ENCODE peak calls at places on chromosomes 11 and 22, in seven cellular contexts. D is fibroblast of pulmonary artery; W is activated T-helper 2 cell treated with anti-CD3 and anti-CD28 coated beads, Interferon-gamma antibody, Interleukin-2, Interleukin-4, amounts not matched to agents 10 μg/mL and 5 μg/mL and 100 μg/mL, durations not matched to agents 14 hours and 24 hours and 36 hours; E is activated CD4-positive, alpha-beta T cell treated with anti-CD3 and anti-CD28 coated beads for 48 hours; Z is activated gamma-delta T cell treated with anti-CD3 and anti-CD28 coated beads, Interleukin-2, amount 50 U/mL, for 16 hours; V is stimulated activated CD4-positive, alpha-beta T cell treated with anti-CD3 and anti-CD28 coated beads, Interleukin-1b, Interleukin-23, amount 100 ng/mL, for 24 hours; G is nucleus accumbens. B is an unnamed sample.

GRCh38 chr11:36048496-36049247 is 104.8 kb downstream of the LDLRAD3 start:
- DNase-seq in D (no peak), W (no peak), E (no peak), Z (no peak), V (no peak), G (no peak), B (no peak)

GRCh38 chr11:73971175-73971719 is 11.4 kb downstream of the UCP2 start:
- DNase-seq in D (no peak), W (no peak), E (no peak), Z (no peak), V (no peak), G (no peak), B (no peak)

GRCh38 chr11:116958246-116958645 is 120.8 kb upstream of the APOA1 start:
- DNase-seq in D (no peak), W (no peak), E (no peak), Z (no peak), V (no peak), G (no peak), B (no peak)

GRCh38 chr11:92885600-92885999 is 83.9 kb upstream of the MTNR1B start:
- DNase-seq in D (no peak), W (no peak), E (no peak), Z (no peak), V (no peak), G (no peak), B (no peak)

GRCh38 chr11:1202154-1202775 is 20.6 kb upstream of the MUC5B start:
- DNase-seq in D (no peak), W (no peak), E (peak), Z (no peak), V (no peak), G (no peak), B (no peak)

GRCh38 chr11:9017773-9018172 is 14.0 kb upstream of the NRIP3 start:
- DNase-seq in D (peak), W (no peak), E (no peak), Z (no peak), V (no peak), G (no peak), B (no peak)

GRCh38 chr11:35752115-35752514 is 89.5 kb downstream of the TRIM44 start:
- DNase-seq in D (peak), W (no peak), E (no peak), Z (no peak), V (no peak), G (no peak), B (no peak)

GRCh38 chr11:61712301-61712700 is 32.1 kb downstream of the DAGLA start:
- DNase-seq in D (no peak), W (no peak), E (no peak), Z (no peak), V (no peak), G (no peak), B (no peak)

GRCh38 chr11:65428578-65429068 is 6.0 kb downstream of the NEAT1 start:
- DNase-seq in D (no peak), W (no peak), E (peak), Z (no peak), V (no peak), G (no peak), B (no peak)

GRCh38 chr22:28925916-28926315 is 42.5 kb downstream of the ZNRF3 start:
- DNase-seq in D (no peak), W (no peak), E (no peak), Z (no peak), V (no peak), G (no peak), B (no peak)

GRCh38 chr22:28544431-28544868 is 135.2 kb downstream of the TTC28 start:
- DNase-seq in D (no peak), W (no peak), E (no peak), Z (no peak), V (no peak), G (no peak), B (no peak)

GRCh38 chr11:114188851-114189570 is 107.2 kb upstream of the NNMT start:
- DNase-seq in D (no peak), W (no peak), E (no peak), Z (no peak), V (no peak), G (no peak), B (no peak)

GRCh38 chr11:71998649-71999310 is at the start of gene IL18BP:
- DNase-seq in D (no peak), W (no peak), E (no peak), Z (peak), V (no peak), G (no peak), B (no peak)

GRCh38 chr22:42039271-42039670 is 31.3 kb downstream of the NAGA start:
- DNase-seq in D (no peak), W (no peak), E (no peak), Z (no peak), V (no peak), G (no peak), B (no peak)

B was measured in tibial nerve.